ENCODE peak calls at places on chromosomes 16 and 17, in seven cellular contexts. W is ELR; T is sigmoid colon; M is omental fat pad; H is CD4-positive, CD25-positive, alpha-beta regulatory T cell; D is kidney; Q is fibroblast of lung. E is an unnamed sample.

GRCh38 chr17:5286846-5287245 is 4.8 kb downstream of the RABEP1 start:
- DNase-seq in D (no peak), Q (no peak), H (no peak), W (peak), T (no peak), M (no peak), E (no peak)

GRCh38 chr17:79797492-79798295 is 817 bp upstream of the CBX8 start:
- DNase-seq in D (peak), T (no peak), Q (no peak), H (no peak), M (no peak), W (no peak), E (no peak)

GRCh38 chr17:4499431-4500187 is 928 bp downstream of the SPNS2 start:
- DNase-seq in Q (no peak), M (no peak), D (peak), T (no peak), W (no peak), H (no peak), E (no peak)

GRCh38 chr17:65023791-65024190 is 32.7 kb downstream of the GNA13 start:
- DNase-seq in H (no peak), Q (no peak), T (no peak), M (no peak), W (peak), D (no peak), E (no peak)

GRCh38 chr17:7446669-7447068 is 1.8 kb downstream of the CHRNB1 start:
- DNase-seq in Q (no peak), T (no peak), M (no peak), W (no peak), D (peak), H (no peak), E (no peak)

GRCh38 chr16:83538707-83539106 is 269.1 kb upstream of the HSBP1 start:
- DNase-seq in T (no peak), M (no peak), Q (no peak), D (no peak), H (no peak), W (no peak), E (no peak)

GRCh38 chr17:5584383-5584951 is at the start of gene NLRP1:
- DNase-seq in W (peak), Q (peak), T (peak), H (peak), D (peak), M (peak), E (peak)

GRCh38 chr17:30605027-30605426 is 127.8 kb downstream of the GOSR1 start:
- DNase-seq in H (no peak), T (no peak), Q (no peak), M (no peak), W (no peak), D (no peak), E (no peak)

GRCh38 chr16:12455287-12455798 is 348.3 kb downstream of the CPPED1 start:
- DNase-seq in M (no peak), Q (peak), T (no peak), W (peak), H (peak), D (peak), E (no peak)

GRCh38 chr16:70018254-70018653 is 67.1 kb downstream of the CLEC18A start:
- DNase-seq in D (no peak), W (peak), Q (peak), H (peak), T (no peak), M (no peak), E (peak)

GRCh38 chr17:79570653-79571052 is 40.2 kb downstream of the RBFOX3 start:
- DNase-seq in W (no peak), H (no peak), Q (no peak), M (no peak), D (peak), T (peak), E (no peak)

GRCh38 chr16:49352923-49353322 is 20.7 kb upstream of the C16orf78 start:
- DNase-seq in W (peak), M (no peak), Q (no peak), T (no peak), D (no peak), H (no peak), E (no peak)

GRCh38 chr17:9810100-9810949 is 11.6 kb downstream of the GSG1L2 start:
- DNase-seq in W (no peak), Q (no peak), T (no peak), D (no peak), M (no peak), H (no peak), E (no peak)

GRCh38 chr16:53041196-53041977 is 11.3 kb downstream of the CHD9NB start:
- DNase-seq in H (no peak), W (no peak), D (peak), M (no peak), Q (no peak), T (peak), E (no peak)

GRCh38 chr16:49140618-49141017 is 141.0 kb downstream of the CBLN1 start:
- DNase-seq in D (no peak), T (no peak), M (no peak), Q (no peak), H (no peak), W (no peak), E (no peak)

GRCh38 chr17:49359990-49360795 is 1.9 kb downstream of the ZNF652 start:
- DNase-seq in D (no peak), Q (no peak), W (peak), H (no peak), M (no peak), T (no peak), E (no peak)

GRCh38 chr17:47884905-47885735 is 10.9 kb upstream of the SP2 start:
- DNase-seq in T (no peak), M (no peak), H (no peak), W (no peak), D (no peak), Q (no peak), E (no peak)

E was measured in astrocyte.